ENCODE peak calls at places on chromosomes 7 and 10, in six cellular contexts. One of them, this sample, is unnamed. For H3K27me3, the result is how much of the 10 kb centered on the place peaks cover.

GRCh38 chr10:79322616-79323566 is 24.4 kb upstream of the PPIF start:
- DNase-seq in kidney epithelial cell: no peak
- DNase-seq in Caco-2: no peak
- DNase-seq in pancreas: peak
- DNase-seq in fibroblast of lung: peak
- DNase-seq in CD4-positive, alpha-beta memory T cell: peak
- DNase-seq in this sample: no peak

GRCh38 chr10:75739454-75740143 is 308.2 kb downstream of the LRMDA start:
- DNase-seq in kidney epithelial cell: no peak
- DNase-seq in Caco-2: no peak
- DNase-seq in pancreas: no peak
- DNase-seq in fibroblast of lung: no peak
- DNase-seq in CD4-positive, alpha-beta memory T cell: no peak
- DNase-seq in this sample: no peak

GRCh38 chr10:12333382-12334185 is 15.8 kb upstream of the CAMK1D start:
- DNase-seq in kidney epithelial cell: peak
- DNase-seq in Caco-2: no peak
- DNase-seq in pancreas: peak
- DNase-seq in fibroblast of lung: peak
- DNase-seq in CD4-positive, alpha-beta memory T cell: peak
- DNase-seq in this sample: peak

GRCh38 chr7:47498229-47499056 is 83.5 kb downstream of the TNS3 start:
- DNase-seq in kidney epithelial cell: no peak
- DNase-seq in Caco-2: peak
- DNase-seq in pancreas: peak
- DNase-seq in fibroblast of lung: no peak
- DNase-seq in CD4-positive, alpha-beta memory T cell: no peak
- DNase-seq in this sample: no peak

GRCh38 chr7:138226001-138226476 is 149.8 kb downstream of the AKR1D1 start:
- DNase-seq in kidney epithelial cell: no peak
- DNase-seq in Caco-2: no peak
- DNase-seq in pancreas: no peak
- DNase-seq in fibroblast of lung: peak
- DNase-seq in CD4-positive, alpha-beta memory T cell: no peak
- DNase-seq in this sample: no peak

GRCh38 chr7:54781356-54781912 is 22.4 kb upstream of the SEC61G start:
- DNase-seq in kidney epithelial cell: no peak
- DNase-seq in Caco-2: no peak
- DNase-seq in pancreas: no peak
- DNase-seq in fibroblast of lung: no peak
- DNase-seq in CD4-positive, alpha-beta memory T cell: no peak
- DNase-seq in this sample: no peak

GRCh38 chr7:142503036-142503435 is 245.2 kb upstream of the PRSS58 start:
- DNase-seq in kidney epithelial cell: no peak
- DNase-seq in Caco-2: no peak
- DNase-seq in pancreas: no peak
- DNase-seq in fibroblast of lung: no peak
- DNase-seq in CD4-positive, alpha-beta memory T cell: no peak
- DNase-seq in this sample: no peak

GRCh38 chr10:29878492-29878891 is 180.9 kb downstream of the JCAD start:
- DNase-seq in kidney epithelial cell: no peak
- DNase-seq in Caco-2: no peak
- DNase-seq in pancreas: no peak
- DNase-seq in fibroblast of lung: no peak
- DNase-seq in CD4-positive, alpha-beta memory T cell: no peak
- DNase-seq in this sample: no peak

GRCh38 chr10:61464461-61465215 is 11.5 kb upstream of the TMEM26 start:
- DNase-seq in kidney epithelial cell: no peak
- DNase-seq in Caco-2: no peak
- DNase-seq in pancreas: no peak
- DNase-seq in fibroblast of lung: peak
- DNase-seq in CD4-positive, alpha-beta memory T cell: no peak
- DNase-seq in this sample: peak

GRCh38 chr7:72785166-72785955 is 42.6 kb downstream of the TYW1B start:
- DNase-seq in kidney epithelial cell: peak
- DNase-seq in Caco-2: no peak
- DNase-seq in pancreas: no peak
- DNase-seq in fibroblast of lung: peak
- DNase-seq in CD4-positive, alpha-beta memory T cell: no peak
- DNase-seq in this sample: no peak

GRCh38 chr10:20990604-20991003 is 93.5 kb upstream of the NEBL start:
- DNase-seq in kidney epithelial cell: no peak
- DNase-seq in Caco-2: no peak
- DNase-seq in pancreas: no peak
- DNase-seq in fibroblast of lung: peak
- DNase-seq in CD4-positive, alpha-beta memory T cell: no peak
- DNase-seq in this sample: no peak

GRCh38 chr10:77500754-77501151 is 136.9 kb downstream of the KCNMA1 start:
- DNase-seq in kidney epithelial cell: no peak
- DNase-seq in Caco-2: no peak
- DNase-seq in pancreas: no peak
- DNase-seq in fibroblast of lung: peak
- DNase-seq in CD4-positive, alpha-beta memory T cell: no peak
- DNase-seq in this sample: no peak
- H3K4me3 ChIP-seq in kidney epithelial cell: no peak
- H3K4me3 ChIP-seq in Caco-2: no peak
- H3K4me3 ChIP-seq in pancreas: no peak
- H3K4me3 ChIP-seq in fibroblast of lung: no peak
- H3K4me3 ChIP-seq in CD4-positive, alpha-beta memory T cell: no peak
- H3K4me3 ChIP-seq in this sample: no peak

GRCh38 chr10:42767906-42768305 is 14.7 kb upstream of the BMS1 start:
- DNase-seq in kidney epithelial cell: no peak
- DNase-seq in Caco-2: no peak
- DNase-seq in pancreas: no peak
- DNase-seq in fibroblast of lung: no peak
- DNase-seq in CD4-positive, alpha-beta memory T cell: no peak
- DNase-seq in this sample: no peak
- H3K27me3 ChIP-seq in kidney epithelial cell: under half
- H3K27me3 ChIP-seq in Caco-2: under half
- H3K27me3 ChIP-seq in pancreas: under half
- H3K27me3 ChIP-seq in fibroblast of lung: under half
- H3K27me3 ChIP-seq in CD4-positive, alpha-beta memory T cell: under half
- H3K27me3 ChIP-seq in this sample: under half

GRCh38 chr7:44976040-44976745 is 2.6 kb downstream of the MYO1G start:
- DNase-seq in kidney epithelial cell: no peak
- DNase-seq in Caco-2: no peak
- DNase-seq in pancreas: no peak
- DNase-seq in fibroblast of lung: no peak
- DNase-seq in CD4-positive, alpha-beta memory T cell: no peak
- DNase-seq in this sample: no peak
- H3K4me3 ChIP-seq in kidney epithelial cell: no peak
- H3K4me3 ChIP-seq in Caco-2: no peak
- H3K4me3 ChIP-seq in pancreas: no peak
- H3K4me3 ChIP-seq in fibroblast of lung: no peak
- H3K4me3 ChIP-seq in CD4-positive, alpha-beta memory T cell: no peak
- H3K4me3 ChIP-seq in this sample: no peak

GRCh38 chr7:20799566-20800377 is 13.1 kb upstream of the SP8 start:
- DNase-seq in kidney epithelial cell: no peak
- DNase-seq in Caco-2: no peak
- DNase-seq in pancreas: no peak
- DNase-seq in fibroblast of lung: no peak
- DNase-seq in CD4-positive, alpha-beta memory T cell: no peak
- DNase-seq in this sample: no peak

GRCh38 chr7:20796565-20796964 is 9.9 kb upstream of the SP8 start:
- DNase-seq in kidney epithelial cell: no peak
- DNase-seq in Caco-2: no peak
- DNase-seq in pancreas: no peak
- DNase-seq in fibroblast of lung: no peak
- DNase-seq in CD4-positive, alpha-beta memory T cell: no peak
- DNase-seq in this sample: no peak

GRCh38 chr7:20797174-20798080 is 10.7 kb upstream of the SP8 start:
- DNase-seq in kidney epithelial cell: no peak
- DNase-seq in Caco-2: peak
- DNase-seq in pancreas: no peak
- DNase-seq in fibroblast of lung: no peak
- DNase-seq in CD4-positive, alpha-beta memory T cell: no peak
- DNase-seq in this sample: no peak

GRCh38 chr7:20798081-20798693 is 11.5 kb upstream of the SP8 start:
- DNase-seq in kidney epithelial cell: no peak
- DNase-seq in Caco-2: peak
- DNase-seq in pancreas: peak
- DNase-seq in fibroblast of lung: peak
- DNase-seq in CD4-positive, alpha-beta memory T cell: no peak
- DNase-seq in this sample: no peak

GRCh38 chr7:20798694-20799121 is 12.0 kb upstream of the SP8 start:
- DNase-seq in kidney epithelial cell: no peak
- DNase-seq in Caco-2: no peak
- DNase-seq in pancreas: no peak
- DNase-seq in fibroblast of lung: no peak
- DNase-seq in CD4-positive, alpha-beta memory T cell: no peak
- DNase-seq in this sample: no peak
- H3K27me3 ChIP-seq in kidney epithelial cell: half or more
- H3K27me3 ChIP-seq in Caco-2: under half
- H3K27me3 ChIP-seq in pancreas: under half
- H3K27me3 ChIP-seq in fibroblast of lung: under half
- H3K27me3 ChIP-seq in CD4-positive, alpha-beta memory T cell: under half
- H3K27me3 ChIP-seq in this sample: under half

DNA sequence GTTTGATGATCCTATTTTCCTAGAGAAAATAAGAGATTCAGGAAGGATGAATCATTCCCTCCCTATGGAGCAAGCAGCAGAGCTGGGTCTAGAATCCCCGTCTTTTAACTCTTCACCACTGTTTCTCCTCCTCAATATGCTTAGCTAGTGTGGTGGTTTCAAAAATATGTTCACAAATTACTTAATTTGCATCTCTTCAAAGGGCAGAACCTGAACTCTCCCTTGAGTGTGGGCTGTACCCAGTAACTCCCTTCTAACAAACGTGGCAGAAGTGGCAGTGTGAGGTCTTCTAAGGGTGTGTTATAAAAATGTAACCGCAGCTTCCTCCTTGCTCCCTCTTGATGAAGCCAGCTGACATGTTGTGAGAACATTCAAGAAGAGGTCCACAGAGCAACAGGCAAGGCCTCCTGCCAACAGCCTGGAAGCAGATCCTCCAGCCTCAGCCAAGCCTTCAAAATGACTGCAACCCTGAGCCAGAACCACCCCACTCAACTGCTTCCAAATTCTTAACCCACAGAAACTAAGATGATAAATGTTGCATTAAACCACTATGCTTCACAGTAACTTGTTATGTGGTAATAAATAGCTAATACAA is 36.6 kb downstream of the SRPK2 start:
- DNase-seq in kidney epithelial cell: peak
- DNase-seq in Caco-2: no peak
- DNase-seq in pancreas: no peak
- DNase-seq in fibroblast of lung: peak
- DNase-seq in CD4-positive, alpha-beta memory T cell: peak
- DNase-seq in this sample: peak
- H3K4me3 ChIP-seq in kidney epithelial cell: no peak
- H3K4me3 ChIP-seq in Caco-2: no peak
- H3K4me3 ChIP-seq in pancreas: no peak
- H3K4me3 ChIP-seq in fibroblast of lung: peak
- H3K4me3 ChIP-seq in CD4-positive, alpha-beta memory T cell: no peak
- H3K4me3 ChIP-seq in this sample: peak

GRCh38 chr10:100827819-100828743 is 82.7 kb downstream of the PAX2 start:
- DNase-seq in kidney epithelial cell: no peak
- DNase-seq in Caco-2: peak
- DNase-seq in pancreas: peak
- DNase-seq in fibroblast of lung: peak
- DNase-seq in CD4-positive, alpha-beta memory T cell: peak
- DNase-seq in this sample: no peak
- H3K27me3 ChIP-seq in kidney epithelial cell: half or more
- H3K27me3 ChIP-seq in Caco-2: under half
- H3K27me3 ChIP-seq in pancreas: under half
- H3K27me3 ChIP-seq in fibroblast of lung: half or more
- H3K27me3 ChIP-seq in CD4-positive, alpha-beta memory T cell: half or more
- H3K27me3 ChIP-seq in this sample: half or more

This sample was measured in AG04450.